ENCODE peak calls at places on chromosome 17, in eight cellular contexts. One of them, this sample, is unnamed.
A peak's percentile ranks its signal among the peaks of the same experiment; 100 is the strongest.

GRCh38 chr17:37358098-37358829 is 17.5 kb upstream of the C17orf78 start:
- DNase-seq in AG20443: peak; percentile 63
- DNase-seq in activated T-cell treated with anti-CD3 and anti-CD28 coated beads for 4 hours: peak; percentile 13
- DNase-seq in ACHN: peak; percentile 68
- DNase-seq in AG04450: no peak
- DNase-seq in cardiac muscle cell: peak; percentile 59
- DNase-seq in EL: peak; percentile 66
- DNase-seq in fibroblast of mammary gland: peak; percentile 42
- DNase-seq in this sample: peak; percentile 62

GRCh38 chr17:83078378-83079339 is 750 bp upstream of the METRNL start:
- DNase-seq in AG04450: no peak
- DNase-seq in activated T-cell treated with anti-CD3 and anti-CD28 coated beads for 4 hours: no peak
- DNase-seq in EL: no peak
- DNase-seq in cardiac muscle cell: no peak
- DNase-seq in AG20443: peak; percentile 47
- DNase-seq in ACHN: no peak
- DNase-seq in fibroblast of mammary gland: no peak
- DNase-seq in this sample: no peak

GRCh38 chr17:33924105-33924504 is 331.0 kb upstream of the CCL2 start:
- DNase-seq in EL: no peak
- DNase-seq in AG04450: no peak
- DNase-seq in fibroblast of mammary gland: no peak
- DNase-seq in ACHN: no peak
- DNase-seq in AG20443: no peak
- DNase-seq in activated T-cell treated with anti-CD3 and anti-CD28 coated beads for 4 hours: no peak
- DNase-seq in cardiac muscle cell: no peak
- DNase-seq in this sample: no peak

GRCh38 chr17:47733047-47733413 is at the start of gene TBX21:
- DNase-seq in ACHN: peak; percentile 63
- DNase-seq in EL: peak; percentile 47
- DNase-seq in cardiac muscle cell: peak; percentile 27
- DNase-seq in AG04450: no peak
- DNase-seq in AG20443: peak; percentile 66
- DNase-seq in fibroblast of mammary gland: peak; percentile 58
- DNase-seq in activated T-cell treated with anti-CD3 and anti-CD28 coated beads for 4 hours: peak; percentile 89
- DNase-seq in this sample: no peak

GRCh38 chr17:60170835-60171752 is 21.3 kb downstream of the CA4 start:
- DNase-seq in AG04450: no peak
- DNase-seq in ACHN: no peak
- DNase-seq in EL: no peak
- DNase-seq in fibroblast of mammary gland: peak; percentile 23
- DNase-seq in AG20443: peak; percentile 22
- DNase-seq in cardiac muscle cell: no peak
- DNase-seq in activated T-cell treated with anti-CD3 and anti-CD28 coated beads for 4 hours: no peak
- DNase-seq in this sample: no peak

GRCh38 chr17:45020354-45021138 is 30.9 kb downstream of the DCAKD start:
- DNase-seq in AG04450: no peak
- DNase-seq in AG20443: no peak
- DNase-seq in cardiac muscle cell: peak; percentile 66
- DNase-seq in EL: no peak
- DNase-seq in fibroblast of mammary gland: peak; percentile 28
- DNase-seq in activated T-cell treated with anti-CD3 and anti-CD28 coated beads for 4 hours: no peak
- DNase-seq in ACHN: peak; percentile 48
- DNase-seq in this sample: no peak

GRCh38 chr17:40529991-40530390 is 28.6 kb upstream of the TNS4 start:
- DNase-seq in fibroblast of mammary gland: no peak
- DNase-seq in ACHN: no peak
- DNase-seq in EL: no peak
- DNase-seq in AG04450: no peak
- DNase-seq in activated T-cell treated with anti-CD3 and anti-CD28 coated beads for 4 hours: no peak
- DNase-seq in AG20443: no peak
- DNase-seq in cardiac muscle cell: no peak
- DNase-seq in this sample: no peak

GRCh38 chr17:10713336-10713735 is 15.9 kb downstream of the ADPRM start:
- DNase-seq in AG20443: no peak
- DNase-seq in AG04450: no peak
- DNase-seq in EL: peak; percentile 21
- DNase-seq in fibroblast of mammary gland: no peak
- DNase-seq in ACHN: no peak
- DNase-seq in activated T-cell treated with anti-CD3 and anti-CD28 coated beads for 4 hours: no peak
- DNase-seq in cardiac muscle cell: no peak
- DNase-seq in this sample: no peak

GRCh38 chr17:5364156-5364555 is 55.3 kb downstream of the NUP88 start:
- DNase-seq in ACHN: no peak
- DNase-seq in AG04450: peak; percentile 33
- DNase-seq in fibroblast of mammary gland: peak; percentile 78
- DNase-seq in AG20443: peak; percentile 63
- DNase-seq in activated T-cell treated with anti-CD3 and anti-CD28 coated beads for 4 hours: no peak
- DNase-seq in EL: peak; percentile 55
- DNase-seq in cardiac muscle cell: peak; percentile 69
- DNase-seq in this sample: no peak

GRCh38 chr17:49000943-49001342 is 3.8 kb downstream of the IGF2BP1 start:
- DNase-seq in AG04450: no peak
- DNase-seq in activated T-cell treated with anti-CD3 and anti-CD28 coated beads for 4 hours: no peak
- DNase-seq in cardiac muscle cell: no peak
- DNase-seq in fibroblast of mammary gland: no peak
- DNase-seq in AG20443: no peak
- DNase-seq in EL: peak; percentile 59
- DNase-seq in ACHN: no peak
- DNase-seq in this sample: no peak

GRCh38 chr17:5139454-5139725 is 23.6 kb downstream of the USP6 start:
- DNase-seq in fibroblast of mammary gland: no peak
- DNase-seq in AG20443: no peak
- DNase-seq in EL: no peak
- DNase-seq in ACHN: no peak
- DNase-seq in cardiac muscle cell: no peak
- DNase-seq in activated T-cell treated with anti-CD3 and anti-CD28 coated beads for 4 hours: no peak
- DNase-seq in AG04450: no peak
- DNase-seq in this sample: no peak

GRCh38 chr17:80372922-80373570 is 41.9 kb upstream of the ENDOV start:
- DNase-seq in cardiac muscle cell: no peak
- DNase-seq in AG04450: no peak
- DNase-seq in EL: no peak
- DNase-seq in fibroblast of mammary gland: no peak
- DNase-seq in ACHN: no peak
- DNase-seq in AG20443: no peak
- DNase-seq in activated T-cell treated with anti-CD3 and anti-CD28 coated beads for 4 hours: no peak
- DNase-seq in this sample: no peak

GRCh38 chr17:67994827-67995567 is 1.3 kb downstream of the C17orf58 start:
- DNase-seq in ACHN: peak; percentile 78
- DNase-seq in fibroblast of mammary gland: peak; percentile 96
- DNase-seq in cardiac muscle cell: peak; percentile 71
- DNase-seq in AG04450: no peak
- DNase-seq in EL: peak; percentile 83
- DNase-seq in AG20443: peak; percentile 72
- DNase-seq in activated T-cell treated with anti-CD3 and anti-CD28 coated beads for 4 hours: no peak
- DNase-seq in this sample: no peak

GRCh38 chr17:63984206-63984605 is 11.5 kb upstream of the SCN4A start:
- DNase-seq in fibroblast of mammary gland: peak; percentile 61
- DNase-seq in AG20443: peak; percentile 48
- DNase-seq in AG04450: no peak
- DNase-seq in EL: no peak
- DNase-seq in cardiac muscle cell: peak; percentile 72
- DNase-seq in activated T-cell treated with anti-CD3 and anti-CD28 coated beads for 4 hours: no peak
- DNase-seq in ACHN: no peak
- DNase-seq in this sample: no peak

GRCh38 chr17:3944485-3945388 is 19.5 kb downstream of the ATP2A3 start:
- DNase-seq in EL: peak; percentile 71
- DNase-seq in activated T-cell treated with anti-CD3 and anti-CD28 coated beads for 4 hours: no peak
- DNase-seq in cardiac muscle cell: peak; percentile 65
- DNase-seq in fibroblast of mammary gland: peak; percentile 38
- DNase-seq in ACHN: peak; percentile 80
- DNase-seq in AG04450: no peak
- DNase-seq in AG20443: peak; percentile 98
- DNase-seq in this sample: peak; percentile 32

GRCh38 chr17:12765544-12765943 is 23.8 kb upstream of the ARHGAP44 start:
- DNase-seq in AG20443: peak; percentile 80
- DNase-seq in fibroblast of mammary gland: peak; percentile 93
- DNase-seq in EL: peak; percentile 69
- DNase-seq in activated T-cell treated with anti-CD3 and anti-CD28 coated beads for 4 hours: no peak
- DNase-seq in ACHN: peak; percentile 60
- DNase-seq in AG04450: peak; percentile 78
- DNase-seq in cardiac muscle cell: peak; percentile 90
- DNase-seq in this sample: no peak

GRCh38 chr17:28982191-28982793 is 23.5 kb downstream of the SEZ6 start:
- DNase-seq in activated T-cell treated with anti-CD3 and anti-CD28 coated beads for 4 hours: peak; percentile 27
- DNase-seq in ACHN: no peak
- DNase-seq in EL: peak; percentile 43
- DNase-seq in AG04450: no peak
- DNase-seq in fibroblast of mammary gland: no peak
- DNase-seq in cardiac muscle cell: peak; percentile 70
- DNase-seq in AG20443: no peak
- DNase-seq in this sample: no peak

GRCh38 chr17:41403409-41404023 is 6.1 kb upstream of the KRT31 start:
- DNase-seq in EL: no peak
- DNase-seq in ACHN: no peak
- DNase-seq in AG04450: no peak
- DNase-seq in cardiac muscle cell: no peak
- DNase-seq in activated T-cell treated with anti-CD3 and anti-CD28 coated beads for 4 hours: no peak
- DNase-seq in AG20443: no peak
- DNase-seq in fibroblast of mammary gland: no peak
- DNase-seq in this sample: no peak

GRCh38 chr17:33234930-33235685 is 58.0 kb downstream of the ASIC2 start:
- DNase-seq in activated T-cell treated with anti-CD3 and anti-CD28 coated beads for 4 hours: no peak
- DNase-seq in cardiac muscle cell: peak; percentile 88
- DNase-seq in EL: peak; percentile 85
- DNase-seq in fibroblast of mammary gland: peak; percentile 97
- DNase-seq in AG04450: peak; percentile 79
- DNase-seq in ACHN: peak; percentile 62
- DNase-seq in AG20443: peak; percentile 97
- DNase-seq in this sample: no peak

GRCh38 chr17:9522074-9522473 is 53.5 kb downstream of the STX8 start:
- DNase-seq in activated T-cell treated with anti-CD3 and anti-CD28 coated beads for 4 hours: no peak
- DNase-seq in AG04450: peak; percentile 18
- DNase-seq in fibroblast of mammary gland: peak; percentile 70
- DNase-seq in EL: peak; percentile 50
- DNase-seq in ACHN: peak; percentile 53
- DNase-seq in cardiac muscle cell: peak; percentile 75
- DNase-seq in AG20443: peak; percentile 70
- DNase-seq in this sample: no peak

GRCh38 chr17:55144518-55144917 is 120.2 kb upstream of the HLF start:
- DNase-seq in activated T-cell treated with anti-CD3 and anti-CD28 coated beads for 4 hours: no peak
- DNase-seq in ACHN: no peak
- DNase-seq in AG04450: no peak
- DNase-seq in AG20443: no peak
- DNase-seq in EL: no peak
- DNase-seq in cardiac muscle cell: no peak
- DNase-seq in fibroblast of mammary gland: no peak
- DNase-seq in this sample: no peak

GRCh38 chr17:42075789-42076188 is 22.5 kb downstream of the ZNF385C start:
- DNase-seq in cardiac muscle cell: no peak
- DNase-seq in fibroblast of mammary gland: no peak
- DNase-seq in EL: no peak
- DNase-seq in AG20443: no peak
- DNase-seq in activated T-cell treated with anti-CD3 and anti-CD28 coated beads for 4 hours: no peak
- DNase-seq in ACHN: no peak
- DNase-seq in AG04450: no peak
- DNase-seq in this sample: no peak

GRCh38 chr17:7590743-7591142 is 849 bp upstream of the SOX15 start:
- DNase-seq in fibroblast of mammary gland: peak; percentile 65
- DNase-seq in ACHN: peak; percentile 68
- DNase-seq in cardiac muscle cell: no peak
- DNase-seq in EL: peak; percentile 76
- DNase-seq in AG04450: no peak
- DNase-seq in activated T-cell treated with anti-CD3 and anti-CD28 coated beads for 4 hours: no peak
- DNase-seq in AG20443: peak; percentile 74
- DNase-seq in this sample: peak; percentile 88

GRCh38 chr17:39579318-39580081 is 28.2 kb downstream of the NEUROD2 start:
- DNase-seq in AG04450: no peak
- DNase-seq in fibroblast of mammary gland: no peak
- DNase-seq in cardiac muscle cell: no peak
- DNase-seq in ACHN: no peak
- DNase-seq in AG20443: no peak
- DNase-seq in activated T-cell treated with anti-CD3 and anti-CD28 coated beads for 4 hours: no peak
- DNase-seq in EL: no peak
- DNase-seq in this sample: peak; percentile 61

GRCh38 chr17:43431741-43432523 is 33.1 kb downstream of the ARL4D start:
- DNase-seq in AG04450: no peak
- DNase-seq in cardiac muscle cell: peak; percentile 90
- DNase-seq in activated T-cell treated with anti-CD3 and anti-CD28 coated beads for 4 hours: no peak
- DNase-seq in ACHN: no peak
- DNase-seq in fibroblast of mammary gland: peak; percentile 89
- DNase-seq in EL: no peak
- DNase-seq in AG20443: no peak
- DNase-seq in this sample: no peak

GRCh38 chr17:34314279-34314678 is 5.0 kb upstream of the CCL8 start:
- DNase-seq in AG20443: peak; percentile 49
- DNase-seq in fibroblast of mammary gland: peak; percentile 88
- DNase-seq in EL: peak; percentile 67
- DNase-seq in ACHN: no peak
- DNase-seq in activated T-cell treated with anti-CD3 and anti-CD28 coated beads for 4 hours: no peak
- DNase-seq in AG04450: no peak
- DNase-seq in cardiac muscle cell: peak; percentile 95
- DNase-seq in this sample: no peak

GRCh38 chr17:57708401-57708800 is 36.7 kb downstream of the CCDC182 start:
- DNase-seq in ACHN: no peak
- DNase-seq in cardiac muscle cell: peak; percentile 24
- DNase-seq in fibroblast of mammary gland: peak; percentile 41
- DNase-seq in AG20443: no peak
- DNase-seq in EL: no peak
- DNase-seq in AG04450: no peak
- DNase-seq in activated T-cell treated with anti-CD3 and anti-CD28 coated beads for 4 hours: no peak
- DNase-seq in this sample: no peak

GRCh38 chr17:50542795-50543774 is 3.9 kb upstream of the SPATA20 start:
- DNase-seq in activated T-cell treated with anti-CD3 and anti-CD28 coated beads for 4 hours: no peak
- DNase-seq in ACHN: no peak
- DNase-seq in cardiac muscle cell: no peak
- DNase-seq in AG20443: no peak
- DNase-seq in AG04450: no peak
- DNase-seq in EL: no peak
- DNase-seq in fibroblast of mammary gland: no peak
- DNase-seq in this sample: no peak

GRCh38 chr17:78111012-78111726 is 17.4 kb downstream of the TMC6 start:
- DNase-seq in EL: no peak
- DNase-seq in activated T-cell treated with anti-CD3 and anti-CD28 coated beads for 4 hours: no peak
- DNase-seq in AG04450: no peak
- DNase-seq in cardiac muscle cell: no peak
- DNase-seq in fibroblast of mammary gland: no peak
- DNase-seq in ACHN: no peak
- DNase-seq in AG20443: no peak
- DNase-seq in this sample: no peak

GRCh38 chr17:61878520-61878919 is 15.2 kb upstream of the BRIP1 start:
- DNase-seq in activated T-cell treated with anti-CD3 and anti-CD28 coated beads for 4 hours: no peak
- DNase-seq in fibroblast of mammary gland: no peak
- DNase-seq in AG04450: no peak
- DNase-seq in ACHN: no peak
- DNase-seq in AG20443: no peak
- DNase-seq in EL: no peak
- DNase-seq in cardiac muscle cell: no peak
- DNase-seq in this sample: no peak

GRCh38 chr17:66431910-66432309 is 129.5 kb downstream of the PRKCA start:
- DNase-seq in cardiac muscle cell: peak; percentile 88
- DNase-seq in ACHN: peak; percentile 57
- DNase-seq in activated T-cell treated with anti-CD3 and anti-CD28 coated beads for 4 hours: no peak
- DNase-seq in AG04450: peak; percentile 52
- DNase-seq in fibroblast of mammary gland: peak; percentile 91
- DNase-seq in EL: peak; percentile 85
- DNase-seq in AG20443: peak; percentile 87
- DNase-seq in this sample: no peak

GRCh38 chr17:39671651-39672521 is 3.6 kb downstream of the PNMT start:
- DNase-seq in cardiac muscle cell: peak; percentile 54
- DNase-seq in AG20443: peak; percentile 66
- DNase-seq in activated T-cell treated with anti-CD3 and anti-CD28 coated beads for 4 hours: no peak
- DNase-seq in AG04450: no peak
- DNase-seq in EL: peak; percentile 38
- DNase-seq in fibroblast of mammary gland: peak; percentile 37
- DNase-seq in ACHN: peak; percentile 47
- DNase-seq in this sample: no peak

GRCh38 chr17:58339775-58340622 is 11.4 kb upstream of the TSPOAP1 start:
- DNase-seq in cardiac muscle cell: no peak
- DNase-seq in ACHN: no peak
- DNase-seq in activated T-cell treated with anti-CD3 and anti-CD28 coated beads for 4 hours: no peak
- DNase-seq in EL: no peak
- DNase-seq in fibroblast of mammary gland: no peak
- DNase-seq in AG20443: no peak
- DNase-seq in AG04450: no peak
- DNase-seq in this sample: no peak

GRCh38 chr17:44417553-44417952 is 28.1 kb upstream of the ITGA2B start:
- DNase-seq in activated T-cell treated with anti-CD3 and anti-CD28 coated beads for 4 hours: no peak
- DNase-seq in EL: peak; percentile 37
- DNase-seq in AG20443: peak; percentile 30
- DNase-seq in ACHN: peak; percentile 46
- DNase-seq in cardiac muscle cell: peak; percentile 61
- DNase-seq in AG04450: peak; percentile 68
- DNase-seq in fibroblast of mammary gland: peak; percentile 91
- DNase-seq in this sample: no peak

This sample was measured in NT2/D1.